ENCODE peak calls at places on chromosomes 2 and 18, in four cellular contexts. X, P, A and V are unnamed samples.

GRCh38 chr18:47912343-47912742 is 18.1 kb downstream of the SMAD2 start:
- DNase-seq in X (no peak), P (no peak), A (no peak), V (no peak)

GRCh38 chr18:21897811-21898210 is 157.2 kb downstream of the MIB1 start:
- DNase-seq in X (peak; percentile 18), P (peak; percentile 30), A (peak; percentile 68), V (peak; percentile 61)

GRCh38 chr18:76674596-76674995 is 147.8 kb upstream of the ZNF236 start:
- DNase-seq in X (no peak), P (no peak), A (no peak), V (no peak)

GRCh38 chr2:9993490-9994165 is 42.1 kb downstream of the GRHL1 start:
- DNase-seq in X (no peak), P (no peak), A (no peak), V (no peak)

GRCh38 chr18:22091341-22091740 is 78.0 kb upstream of the GATA6 start:
- DNase-seq in X (no peak), P (no peak), A (no peak), V (no peak)

GRCh38 chr2:128978155-128978707 is 659.6 kb upstream of the HS6ST1 start:
- DNase-seq in X (no peak), P (no peak), A (no peak), V (no peak)

GRCh38 chr18:13233746-13234527 is 15.4 kb downstream of the LDLRAD4 start:
- DNase-seq in X (no peak), P (no peak), A (no peak), V (no peak)

GRCh38 chr2:202643012-202643858 is 8.5 kb downstream of the FAM117B start:
- DNase-seq in X (no peak), P (no peak), A (no peak), V (no peak)

GRCh38 chr2:108615480-108616090 is 81.3 kb downstream of the LIMS1 start:
- DNase-seq in X (no peak), P (no peak), A (no peak), V (no peak)

GRCh38 chr2:153819501-153819900 is 52.2 kb upstream of the GALNT13 start:
- DNase-seq in X (no peak), P (no peak), A (no peak), V (no peak)
- TF ChIP-seq CTCF in X (no peak), P (no peak), A (no peak), V (no peak)

GRCh38 chr2:7704296-7704865 is 787.2 kb downstream of the RNF144A start:
- DNase-seq in X (no peak), P (no peak), A (no peak), V (peak; percentile 3)
- H3K4me3 ChIP-seq in X (no peak overlapping the region), P (no peak overlapping the region), A (no peak overlapping the region), V (no peak overlapping the region)

GRCh38 chr2:101872480-101872879 is 119.3 kb upstream of the IL1R2 start:
- DNase-seq in X (no peak), P (no peak), A (no peak), V (no peak)
- TF ChIP-seq CTCF in X (no peak), P (no peak), A (no peak), V (no peak)

DNA sequence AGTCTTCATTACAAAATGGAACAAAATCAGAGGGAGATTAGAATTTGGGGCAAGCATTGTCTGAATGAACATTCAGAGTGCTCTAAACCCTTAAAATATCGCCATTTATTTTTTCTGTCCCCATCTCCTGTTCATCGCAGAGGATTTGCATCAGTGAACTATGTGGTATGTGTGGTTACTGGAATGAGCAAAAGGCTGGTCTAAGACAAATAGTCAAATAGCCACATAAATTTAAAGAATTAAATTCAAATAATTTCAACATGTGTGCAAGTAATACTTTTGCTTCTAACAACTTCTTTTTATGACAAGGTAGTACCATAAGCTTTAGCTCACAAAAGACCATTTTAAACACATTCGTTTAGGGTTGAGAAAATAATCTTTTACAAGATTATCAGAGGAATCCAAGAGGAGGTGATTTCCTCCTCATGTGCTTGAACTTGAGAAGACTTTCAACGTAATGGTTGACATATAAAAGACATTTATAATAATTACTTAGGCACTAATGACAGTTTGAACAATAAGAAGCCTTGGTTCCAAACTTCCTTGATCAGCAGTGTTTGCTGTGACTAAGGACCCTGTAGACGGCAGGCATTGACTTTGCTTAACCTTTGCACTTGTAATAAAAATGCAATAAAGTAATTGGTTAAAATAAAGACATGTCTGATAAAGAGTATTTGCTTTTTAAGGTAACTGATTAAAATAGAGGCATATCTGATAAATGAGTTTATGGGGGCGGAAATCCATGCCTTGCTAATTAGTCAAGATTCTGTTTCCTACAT is 82.4 kb upstream of the ST8SIA3 start:
- DNase-seq in X (no peak), P (no peak), A (no peak), V (no peak)
- H3K4me3 ChIP-seq in X (no peak overlapping the region), P (no peak overlapping the region), A (no peak overlapping the region), V (no peak overlapping the region)

DNA sequence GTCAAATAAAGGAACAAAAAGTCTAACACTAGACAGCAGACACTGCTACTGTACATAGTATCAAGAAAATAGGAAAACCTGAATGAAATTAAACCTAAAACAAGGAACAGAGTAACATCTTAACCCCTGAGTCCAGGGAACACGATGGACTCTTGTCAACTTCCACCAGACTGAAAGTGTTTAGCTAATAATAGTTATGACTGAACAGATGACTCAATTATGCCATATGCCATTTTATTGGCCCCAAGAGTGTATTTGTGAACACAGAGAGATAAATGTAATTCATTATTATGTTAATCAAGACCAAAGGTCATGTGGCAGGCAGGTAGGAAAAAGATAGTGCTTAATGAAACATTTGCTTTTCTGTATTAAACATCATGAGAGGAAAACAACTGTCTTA is 58.0 kb downstream of the NYAP2 start:
- DNase-seq in X (no peak), P (no peak), A (no peak), V (no peak)
- TF ChIP-seq CTCF in X (no peak), P (no peak), A (no peak), V (no peak)

GRCh38 chr2:71952572-71953188 is 195.0 kb downstream of the CYP26B1 start:
- DNase-seq in X (no peak), P (no peak), A (no peak), V (no peak)
- H3K4me3 ChIP-seq in X (no peak overlapping the region), P (no peak overlapping the region), A (no peak overlapping the region), V (no peak overlapping the region)